ENCODE peak calls at places on chromosome 3, in four cellular contexts. J is HepG2, V is HCT116, K is Panc1. Q is an unnamed sample.

GRCh38 chr3:19348929-19349564 is 200.7 kb downstream of the KCNH8 start:
- DNase-seq in J (peak), V (peak), K (peak), Q (peak)

GRCh38 chr3:102099913-102100312 is 250.6 kb downstream of the NFKBIZ start:
- DNase-seq in J (no peak), V (no peak), K (no peak), Q (no peak)

GRCh38 chr3:78496458-78496857 is 1271.3 kb downstream of the ROBO1 start:
- DNase-seq in J (no peak), V (no peak), K (no peak), Q (no peak)

GRCh38 chr3:12454076-12454807 is 30.0 kb upstream of the TSEN2 start:
- DNase-seq in J (no peak), V (no peak), K (no peak), Q (no peak)

GRCh38 chr3:138007898-138008297 is 2.1 kb upstream of the CLDN18 start:
- DNase-seq in J (no peak), V (no peak), K (no peak), Q (no peak)

GRCh38 chr3:8658326-8659212 is 14.0 kb upstream of the SSUH2 start:
- DNase-seq in J (peak), V (no peak), K (no peak), Q (no peak)

GRCh38 chr3:20154928-20155327 is 31.1 kb downstream of the SGO1 start:
- DNase-seq in J (no peak), V (no peak), K (no peak), Q (no peak)

GRCh38 chr3:8610961-8611360 is 33.6 kb downstream of the SSUH2 start:
- DNase-seq in J (no peak), V (no peak), K (no peak), Q (no peak)

GRCh38 chr3:140942221-140943104 is 827 bp downstream of the SLC25A36 start:
- DNase-seq in J (peak), V (no peak), K (no peak), Q (peak)

GRCh38 chr3:198043149-198043548 is 83.1 kb downstream of the LMLN start:
- DNase-seq in J (no peak), V (no peak), K (no peak), Q (no peak)

GRCh38 chr3:43004282-43004681 is 25.2 kb downstream of the GASK1A start:
- DNase-seq in J (no peak), V (no peak), K (no peak), Q (no peak)
- TF ChIP-seq TCF7L2 in J (no peak), V (no peak), K (no peak), Q (no peak)

GRCh38 chr3:69861556-69861955 is 122.3 kb downstream of the MITF start:
- DNase-seq in J (no peak), V (no peak), K (no peak), Q (no peak)

GRCh38 chr3:69856965-69857364 is 117.7 kb downstream of the MITF start:
- DNase-seq in J (no peak), V (no peak), K (no peak), Q (no peak)

GRCh38 chr3:69850849-69851248 is 111.6 kb downstream of the MITF start:
- DNase-seq in J (no peak), V (no peak), K (no peak), Q (no peak)

GRCh38 chr3:69853033-69853432 is 113.8 kb downstream of the MITF start:
- DNase-seq in J (no peak), V (no peak), K (no peak), Q (no peak)

GRCh38 chr3:69855436-69856162 is 116.3 kb downstream of the MITF start:
- DNase-seq in J (no peak), V (no peak), K (no peak), Q (no peak)
- TF ChIP-seq TCF7L2 in J (no peak), V (no peak), K (no peak), Q (no peak)

GRCh38 chr3:25895443-25895842 is 105.6 kb downstream of the OXSM start:
- DNase-seq in J (no peak), V (no peak), K (no peak), Q (no peak)
- TF ChIP-seq TCF7L2 in J (no peak), V (no peak), K (no peak), Q (no peak)

GRCh38 chr3:16063603-16064002 is 110.9 kb upstream of the GALNT15 start:
- DNase-seq in J (no peak), V (no peak), K (no peak), Q (no peak)
- TF ChIP-seq TCF7L2 in J (no peak), V (no peak), K (no peak), Q (no peak)

Q was measured in K562.